ENCODE peak calls at places on chromosome 16, in five cellular contexts. P, O, Z, S and Q are unnamed samples.
A peak's percentile ranks its signal among the peaks of the same experiment; 100 is the strongest.

GRCh38 chr16:46731691-46732555 is 16.2 kb downstream of the MYLK3 start:
- DNase-seq in P (no peak), S (no peak), O (no peak), Z (no peak), Q (no peak)

GRCh38 chr16:88681084-88681680 is 5.1 kb downstream of the SNAI3 start:
- DNase-seq in P (no peak), O (peak; percentile 76), Z (no peak), S (no peak), Q (peak; percentile 68)

GRCh38 chr16:83244057-83244456 is 563.7 kb upstream of the HSBP1 start:
- DNase-seq in S (no peak), P (no peak), O (no peak), Z (no peak), Q (no peak)

GRCh38 chr16:8847623-8848022 is 21.2 kb downstream of the CARHSP1 start:
- DNase-seq in Z (no peak), O (no peak), S (no peak), P (no peak), Q (no peak)

GRCh38 chr16:11916524-11917285 is 949 bp upstream of the GSPT1 start:
- DNase-seq in Z (peak; percentile 65), S (peak; percentile 41), P (peak; percentile 20), O (no peak), Q (peak; percentile 92)

GRCh38 chr16:11354733-11355574 is 9.7 kb downstream of the RMI2 start:
- DNase-seq in P (peak; percentile 94), O (no peak), Z (peak; percentile 73), S (peak; percentile 92), Q (no peak)

GRCh38 chr16:49776085-49776501 is 79.8 kb downstream of the ZNF423 start:
- DNase-seq in O (peak; percentile 83), P (no peak), Z (peak; percentile 18), S (no peak), Q (no peak)

GRCh38 chr16:52643006-52643405 is 96.1 kb upstream of the TOX3 start:
- DNase-seq in P (no peak), Z (no peak), O (no peak), S (no peak), Q (no peak)

GRCh38 chr16:53773150-53773846 is 69.3 kb downstream of the FTO start:
- DNase-seq in O (peak; percentile 74), S (peak; percentile 79), P (peak; percentile 80), Z (peak; percentile 83), Q (peak; percentile 74)

GRCh38 chr16:9258423-9259051 is 167.1 kb downstream of the HAPSTR1 start:
- DNase-seq in S (peak; percentile 1), O (peak; percentile 87), Z (no peak), P (peak; percentile 5), Q (peak; percentile 39)

GRCh38 chr16:73021866-73022495 is 25.9 kb downstream of the ZFHX3 start:
- DNase-seq in S (no peak), P (no peak), O (no peak), Z (no peak), Q (no peak)

GRCh38 chr16:11572301-11572995 is 14.3 kb downstream of the LITAF start:
- DNase-seq in S (no peak), O (peak; percentile 19), P (no peak), Z (no peak), Q (no peak)

GRCh38 chr16:63933841-63934240 is 1188.0 kb downstream of the CDH11 start:
- DNase-seq in O (no peak), P (no peak), S (no peak), Z (no peak), Q (no peak)

GRCh38 chr16:74449470-74449869 is 28.2 kb upstream of the CLEC18B start:
- DNase-seq in Z (peak; percentile 91), O (no peak), S (peak; percentile 79), P (no peak), Q (peak; percentile 65)

GRCh38 chr16:73190688-73191087 is 142.8 kb upstream of the ZFHX3 start:
- DNase-seq in S (no peak), P (no peak), O (no peak), Z (no peak), Q (no peak)

GRCh38 chr16:87829123-87829980 is 40.0 kb downstream of the SLC7A5 start:
- DNase-seq in P (no peak), O (no peak), Z (no peak), S (no peak), Q (no peak)

GRCh38 chr16:70805380-70805779 is 4.4 kb upstream of the VAC14 start:
- DNase-seq in O (peak; percentile 26), P (no peak), S (peak; percentile 11), Z (no peak), Q (no peak)

GRCh38 chr16:54176376-54176901 is 110.1 kb downstream of the IRX3 start:
- DNase-seq in O (peak; percentile 73), P (peak; percentile 18), S (no peak), Z (no peak), Q (no peak)

GRCh38 chr16:53258809-53259208 is 175.5 kb upstream of the RBL2 start:
- DNase-seq in P (no peak), O (no peak), Z (no peak), S (no peak), Q (no peak)

GRCh38 chr16:3021449-3022207 is 1.5 kb downstream of the TNFRSF12A start:
- DNase-seq in Z (peak; percentile 90), S (peak; percentile 94), P (peak; percentile 88), O (peak; percentile 97), Q (peak; percentile 90)

GRCh38 chr16:30113031-30113710 is at the start of gene GDPD3:
- DNase-seq in O (no peak), Z (no peak), P (peak; percentile 9), S (no peak), Q (peak; percentile 33)

GRCh38 chr16:23182675-23183485 is at the start of gene SCNN1G:
- DNase-seq in O (peak; percentile 52), P (no peak), S (no peak), Z (no peak), Q (no peak)

GRCh38 chr16:14669776-14670175 is 24.3 kb downstream of the PLA2G10 start:
- DNase-seq in P (no peak), S (no peak), O (peak; percentile 31), Z (no peak), Q (peak; percentile 39)

GRCh38 chr16:49851468-49851787 is 4.5 kb downstream of the ZNF423 start:
- DNase-seq in Z (peak; percentile 14), P (no peak), O (no peak), S (no peak), Q (no peak)

GRCh38 chr16:82641336-82641984 is 14.7 kb downstream of the CDH13 start:
- DNase-seq in Z (peak; percentile 29), P (peak; percentile 69), O (no peak), S (peak; percentile 57), Q (peak; percentile 47)

GRCh38 chr16:89055894-89056555 is 37.6 kb upstream of the ACSF3 start:
- DNase-seq in P (no peak), O (no peak), S (no peak), Z (no peak), Q (no peak)

GRCh38 chr16:52408197-52408845 is 138.6 kb downstream of the TOX3 start:
- DNase-seq in Z (no peak), O (no peak), P (peak; percentile 76), S (no peak), Q (no peak)

GRCh38 chr16:56950455-56950854 is 11.3 kb upstream of the CETP start:
- DNase-seq in O (no peak), S (no peak), Z (no peak), P (no peak), Q (no peak)

GRCh38 chr16:65524997-65525396 is 403.1 kb upstream of the CDH11 start:
- DNase-seq in P (peak; percentile 79), O (no peak), Z (peak; percentile 94), S (peak; percentile 97), Q (no peak)

GRCh38 chr16:56197227-56197992 is 6.1 kb downstream of the GNAO1 start:
- DNase-seq in S (no peak), P (no peak), O (peak; percentile 48), Z (no peak), Q (no peak)

GRCh38 chr16:68655806-68656205 is 10.7 kb downstream of the CDH3 start:
- DNase-seq in P (no peak), O (no peak), S (no peak), Z (no peak), Q (no peak)

GRCh38 chr16:46662123-46662522 is 26.9 kb downstream of the VPS35 start:
- DNase-seq in Z (no peak), P (no peak), S (no peak), O (no peak), Q (no peak)

GRCh38 chr16:13863075-13863765 is 56.7 kb upstream of the ERCC4 start:
- DNase-seq in Z (peak; percentile 0), P (no peak), O (no peak), S (no peak), Q (no peak)

GRCh38 chr16:49492896-49493620 is 119.5 kb downstream of the C16orf78 start:
- DNase-seq in Z (no peak), P (no peak), S (no peak), O (peak; percentile 14), Q (no peak)

GRCh38 chr16:60640038-60640437 is 1396.2 kb downstream of the CDH8 start:
- DNase-seq in Z (no peak), S (no peak), P (no peak), O (no peak), Q (no peak)

GRCh38 chr16:67260426-67261063 is 11.8 kb downstream of the SLC9A5 start:
- DNase-seq in P (peak; percentile 69), O (peak; percentile 65), S (peak; percentile 72), Z (peak; percentile 70), Q (peak; percentile 52)

GRCh38 chr16:58127033-58127556 is 2.1 kb downstream of the CFAP20 start:
- DNase-seq in O (peak; percentile 52), P (peak; percentile 68), Z (peak; percentile 69), S (peak; percentile 43), Q (peak; percentile 47)
- H3K4me3 ChIP-seq in O (peak overlapping the region; percentile 83), P (peak overlapping the region; percentile 70), Z (no peak overlapping the region), S (peak overlapping the region; percentile 38), Q (peak overlapping the region; percentile 96)

GRCh38 chr16:19001788-19002187 is 18.1 kb downstream of the TMC7 start:
- DNase-seq in O (no peak), Z (peak; percentile 41), P (peak; percentile 68), S (peak; percentile 46), Q (peak; percentile 98)
- H2AFZ ChIP-seq in O (no peak overlapping the region), Z (no peak overlapping the region), P (no peak overlapping the region), S (peak overlapping the region; percentile 23), Q (no peak overlapping the region)

GRCh38 chr16:678858-679807 is 1.1 kb upstream of the STUB1 start:
- DNase-seq in S (peak; percentile 30), O (peak; percentile 82), P (peak; percentile 56), Z (peak; percentile 67), Q (peak; percentile 12)
- H3K4me3 ChIP-seq in S (peak overlapping the region; percentile 51), O (peak overlapping the region; percentile 65), P (peak overlapping the region; percentile 43), Z (peak overlapping the region; percentile 52), Q (peak overlapping the region; percentile 42)

DNA sequence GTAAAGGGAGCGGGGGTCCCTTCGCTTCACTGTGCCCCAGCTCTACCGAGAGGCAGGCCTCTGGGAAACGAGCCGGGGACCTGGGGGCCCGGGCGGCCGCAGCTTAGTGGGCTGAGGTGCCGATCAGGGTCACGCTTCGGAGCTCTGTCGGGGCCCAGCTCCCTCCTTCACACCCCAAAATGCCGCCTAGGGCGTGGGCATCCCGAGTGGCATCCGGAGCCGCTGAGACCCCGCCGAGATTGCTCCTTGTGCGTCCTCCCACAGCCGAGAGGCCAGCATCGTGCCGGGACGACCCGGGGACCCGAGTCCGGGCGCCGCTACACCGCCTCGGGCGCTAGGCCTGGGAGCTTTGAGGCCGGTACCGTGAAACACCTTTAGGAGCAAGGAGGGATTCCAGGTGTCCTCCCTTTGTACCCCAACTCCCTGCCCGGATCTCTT is 1.3 kb downstream of the SALL1 start:
- DNase-seq in Z (peak; percentile 25), S (no peak), O (peak; percentile 36), P (no peak), Q (no peak)
- H2AFZ ChIP-seq in Z (peak overlapping the region; percentile 42), S (peak overlapping the region; percentile 90), O (no peak overlapping the region), P (no peak overlapping the region), Q (no peak overlapping the region)